ENCODE peak calls at places on chromosome 1, in seven cellular contexts. Q is K562, P is right lobe of liver, V is heart right ventricle, Y is dorsolateral prefrontal cortex, R is caudate nucleus, M is cardiac muscle cell. I is an unnamed sample.

GRCh38 chr1:38772026-38772425 is 87.5 kb downstream of the RRAGC start:
- DNase-seq in Q (no peak), P (no peak), V (no peak), Y (no peak), R (no peak), M (no peak), I (no peak)

GRCh38 chr1:76463278-76463677 is 388.7 kb downstream of the ST6GALNAC3 start:
- DNase-seq in Q (no peak), P (no peak), V (no peak), Y (no peak), R (peak), M (no peak), I (no peak)

GRCh38 chr1:26493905-26494304 is 21.7 kb downstream of the HMGN2 start:
- DNase-seq in Q (no peak), P (no peak), V (no peak), Y (no peak), R (no peak), M (no peak), I (no peak)

GRCh38 chr1:230340778-230341546 is 85.2 kb downstream of the PGBD5 start:
- DNase-seq in Q (no peak), P (no peak), V (peak), Y (peak), R (no peak), M (no peak), I (no peak)

GRCh38 chr1:206905295-206906164 is 8.3 kb downstream of the IL24 start:
- DNase-seq in Q (no peak), P (no peak), V (no peak), Y (no peak), R (no peak), M (peak), I (no peak)

GRCh38 chr1:4734219-4734618 is 79.8 kb downstream of the AJAP1 start:
- DNase-seq in Q (no peak), P (no peak), V (no peak), Y (no peak), R (no peak), M (no peak), I (no peak)

GRCh38 chr1:54984126-54984842 is 3.9 kb downstream of the TMEM61 start:
- DNase-seq in Q (no peak), P (no peak), V (no peak), Y (no peak), R (no peak), M (no peak), I (no peak)

GRCh38 chr1:109293026-109293425 is 10.1 kb upstream of the PSRC1 start:
- DNase-seq in Q (no peak), P (no peak), V (no peak), Y (no peak), R (no peak), M (no peak), I (no peak)

GRCh38 chr1:208461680-208462079 is 217.5 kb upstream of the PLXNA2 start:
- DNase-seq in Q (peak), P (no peak), V (no peak), Y (no peak), R (no peak), M (no peak), I (no peak)

GRCh38 chr1:150577557-150578277 is 1.7 kb downstream of the MCL1 start:
- DNase-seq in Q (no peak), P (no peak), V (no peak), Y (no peak), R (no peak), M (peak), I (no peak)

GRCh38 chr1:50973875-50974617 is 4.0 kb downstream of the CDKN2C start:
- DNase-seq in Q (peak), P (no peak), V (no peak), Y (no peak), R (no peak), M (no peak), I (no peak)

GRCh38 chr1:220797553-220797952 is 10.8 kb downstream of the MTARC1 start:
- DNase-seq in Q (no peak), P (no peak), V (no peak), Y (no peak), R (no peak), M (no peak), I (no peak)

GRCh38 chr1:156726549-156727226 is 1.6 kb upstream of the METTL25B start:
- DNase-seq in Q (peak), P (no peak), V (no peak), Y (no peak), R (no peak), M (peak), I (peak)

GRCh38 chr1:160628799-160629263 is 18.0 kb downstream of the SLAMF1 start:
- DNase-seq in Q (no peak), P (no peak), V (no peak), Y (no peak), R (no peak), M (no peak), I (no peak)

GRCh38 chr1:106555571-106555970 is 500.9 kb upstream of the PRMT6 start:
- DNase-seq in Q (no peak), P (no peak), V (no peak), Y (no peak), R (no peak), M (no peak), I (no peak)

GRCh38 chr1:15236226-15237145 is 10.5 kb upstream of the FHAD1 start:
- DNase-seq in Q (peak), P (no peak), V (no peak), Y (no peak), R (no peak), M (no peak), I (no peak)

GRCh38 chr1:23246274-23246673 is 29.0 kb upstream of the HTR1D start:
- DNase-seq in Q (no peak), P (no peak), V (no peak), Y (no peak), R (no peak), M (no peak), I (no peak)

GRCh38 chr1:17465186-17465585 is 25.7 kb upstream of the RCC2 start:
- DNase-seq in Q (no peak), P (no peak), V (no peak), Y (no peak), R (no peak), M (no peak), I (no peak)

GRCh38 chr1:2108213-2108876 is 58.1 kb downstream of the PRKCZ start:
- DNase-seq in Q (peak), P (no peak), V (peak), Y (peak), R (no peak), M (peak), I (peak)

GRCh38 chr1:96234299-96234698 is 487.3 kb upstream of the PTBP2 start:
- DNase-seq in Q (no peak), P (no peak), V (peak), Y (no peak), R (no peak), M (peak), I (no peak)
- H3K27ac ChIP-seq in Q (no peak), P (no peak), V (no peak), Y (no peak), R (no peak), M (no peak), I (no peak)

GRCh38 chr1:168560370-168560769 is 16.0 kb upstream of the XCL1 start:
- DNase-seq in Q (no peak), P (no peak), V (no peak), Y (no peak), R (no peak), M (no peak), I (no peak)
- H3K27ac ChIP-seq in Q (no peak), P (no peak), V (no peak), Y (no peak), R (no peak), M (no peak), I (no peak)

DNA sequence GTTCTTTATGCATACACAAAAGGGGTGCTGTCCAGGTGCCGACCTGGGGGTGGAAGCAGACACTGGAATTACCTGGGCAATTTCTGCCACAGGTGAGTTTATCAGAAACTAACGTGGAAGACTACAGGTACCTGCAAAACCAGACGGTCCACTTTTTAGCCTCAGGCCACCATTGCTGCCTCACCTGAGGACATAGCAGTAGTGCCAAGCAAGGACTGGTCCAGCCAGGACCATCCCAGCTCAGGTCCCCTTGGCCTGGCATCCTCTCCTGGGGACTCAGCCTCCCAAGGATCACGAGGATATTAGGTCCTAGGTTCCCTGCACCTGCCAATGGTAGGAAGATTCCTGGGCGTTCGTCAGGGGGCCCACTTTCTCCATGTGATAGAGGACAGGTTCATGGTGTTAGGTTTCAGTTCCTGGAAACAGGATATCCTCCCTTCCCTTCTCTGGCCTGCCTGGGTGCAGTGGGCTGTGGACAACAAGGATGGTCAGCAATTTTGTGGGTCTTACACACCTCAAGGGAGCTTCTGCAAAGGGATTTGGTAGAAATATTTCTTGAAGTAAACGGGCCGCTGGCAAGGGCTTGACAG is 71.6 kb upstream of the RAB4A start:
- DNase-seq in Q (peak), P (no peak), V (no peak), Y (no peak), R (no peak), M (no peak), I (no peak)
- H3K27ac ChIP-seq in Q (no peak), P (peak), V (peak), Y (no peak), R (no peak), M (no peak), I (no peak)

GRCh38 chr1:52926864-52927218 is 235 bp upstream of the SCP2 start:
- DNase-seq in Q (no peak), P (no peak), V (no peak), Y (no peak), R (no peak), M (no peak), I (no peak)
- H3K27ac ChIP-seq in Q (peak), P (peak), V (peak), Y (peak), R (peak), M (no peak), I (peak)

DNA sequence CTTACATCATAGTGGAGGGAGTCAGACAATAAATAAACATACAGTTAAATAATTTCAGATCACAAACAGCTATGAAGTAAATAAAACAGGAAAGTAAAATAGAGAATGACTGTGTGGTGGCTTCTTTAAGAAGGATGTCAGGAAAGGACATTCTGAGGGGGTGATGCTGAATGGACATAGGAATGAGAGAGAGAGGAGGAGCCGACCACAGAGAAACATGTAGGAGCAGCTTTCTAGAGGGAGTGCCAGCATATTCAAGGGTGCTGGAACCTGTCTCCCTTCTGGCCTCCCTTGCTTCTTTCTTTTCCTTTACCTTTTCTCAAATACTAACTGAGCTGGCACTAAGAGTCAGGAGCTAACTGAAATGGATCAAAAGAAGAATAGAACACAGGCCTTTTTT is 20.5 kb upstream of the BCL10 start:
- DNase-seq in Q (no peak), P (no peak), V (no peak), Y (no peak), R (no peak), M (no peak), I (no peak)
- H3K27ac ChIP-seq in Q (no peak), P (no peak), V (no peak), Y (no peak), R (no peak), M (no peak), I (no peak)